ENCODE peak calls at places on chromosomes 12 and 14, in nine cellular contexts. H is coronary artery, C is BJ, O is AG10803, G is lower leg skin, D is RWPE1, Q is GM12865, S is epithelial cell of proximal tubule, X is omental fat pad. U is an unnamed sample.

GRCh38 chr14:77097006-77097688 is 911 bp upstream of the CIPC start:
- DNase-seq in H (no peak), C (no peak), O (peak; percentile 27), G (no peak), D (no peak), Q (no peak), S (no peak), X (no peak), U (no peak)

GRCh38 chr12:101696477-101697196 is 803 bp upstream of the CHPT1 start:
- DNase-seq in H (no peak), C (no peak), O (peak; percentile 36), G (peak; percentile 66), D (peak; percentile 2), Q (no peak), S (no peak), X (no peak), U (no peak)

GRCh38 chr12:19048943-19049342 is 80.6 kb upstream of the PLEKHA5 start:
- DNase-seq in H (no peak), C (no peak), O (peak; percentile 19), G (no peak), D (no peak), Q (no peak), S (no peak), X (no peak), U (no peak)

GRCh38 chr14:77878783-77879182 is 78.9 kb downstream of the ADCK1 start:
- DNase-seq in H (no peak), C (no peak), O (no peak), G (no peak), D (no peak), Q (no peak), S (no peak), X (no peak), U (no peak)

GRCh38 chr14:89171168-89171567 is 245.9 kb downstream of the FOXN3 start:
- DNase-seq in H (no peak), C (no peak), O (peak; percentile 41), G (no peak), D (no peak), Q (no peak), S (no peak), X (no peak), U (no peak)

GRCh38 chr12:95342008-95342407 is 124.4 kb downstream of the VEZT start:
- DNase-seq in H (no peak), C (no peak), O (no peak), G (no peak), D (no peak), Q (no peak), S (no peak), X (no peak), U (no peak)

GRCh38 chr12:93020225-93020997 is 91.3 kb upstream of the EEA1 start:
- DNase-seq in H (no peak), C (no peak), O (no peak), G (no peak), D (no peak), Q (no peak), S (no peak), X (no peak), U (no peak)

GRCh38 chr12:117671734-117672133 is 297.1 kb downstream of the KSR2 start:
- DNase-seq in H (no peak), C (no peak), O (peak; percentile 48), G (no peak), D (peak; percentile 29), Q (peak; percentile 30), S (no peak), X (no peak), U (no peak)

GRCh38 chr12:124745891-124746570 is 117.6 kb downstream of the SCARB1 start:
- DNase-seq in H (peak; percentile 97), C (peak; percentile 83), O (peak; percentile 97), G (peak; percentile 91), D (peak; percentile 79), Q (no peak), S (no peak), X (peak; percentile 69), U (no peak)

GRCh38 chr14:104240426-104241157 is 102.2 kb downstream of the KIF26A start:
- DNase-seq in H (peak; percentile 38), C (no peak), O (no peak), G (no peak), D (no peak), Q (peak; percentile 4), S (no peak), X (no peak), U (peak; percentile 50)

GRCh38 chr14:95884377-95884776 is 7.7 kb downstream of the TUNAR start:
- DNase-seq in H (no peak), C (no peak), O (no peak), G (no peak), D (no peak), Q (no peak), S (no peak), X (no peak), U (no peak)

GRCh38 chr12:122486805-122487426 is 13.8 kb downstream of the ZCCHC8 start:
- DNase-seq in H (no peak), C (no peak), O (no peak), G (no peak), D (no peak), Q (no peak), S (no peak), X (no peak), U (no peak)

GRCh38 chr14:59852350-59852749 is 18.2 kb downstream of the RTN1 start:
- DNase-seq in H (no peak), C (no peak), O (no peak), G (no peak), D (no peak), Q (no peak), S (no peak), X (no peak), U (no peak)

GRCh38 chr12:5177096-5177495 is 133.4 kb downstream of the KCNA5 start:
- DNase-seq in H (no peak), C (no peak), O (no peak), G (no peak), D (no peak), Q (no peak), S (no peak), X (no peak), U (no peak)

GRCh38 chr14:80714489-80714888 is 227.0 kb downstream of the CEP128 start:
- DNase-seq in H (no peak), C (no peak), O (no peak), G (no peak), D (no peak), Q (no peak), S (no peak), X (no peak), U (no peak)

GRCh38 chr12:49543914-49544815 is 5.3 kb downstream of the KCNH3 start:
- DNase-seq in H (no peak), C (no peak), O (no peak), G (no peak), D (no peak), Q (no peak), S (no peak), X (no peak), U (no peak)
- TF ChIP-seq CTCF in H (no peak), C (no peak), O (no peak), G (no peak), D (no peak), Q (no peak), S (no peak), X (no peak), U (no peak)

GRCh38 chr12:53090105-53090504 is 7.4 kb upstream of the IGFBP6 start:
- DNase-seq in H (no peak), C (no peak), O (no peak), G (no peak), D (no peak), Q (no peak), S (no peak), X (no peak), U (no peak)
- TF ChIP-seq CTCF in H (no peak), C (no peak), O (no peak), G (no peak), D (no peak), Q (no peak), S (no peak), X (no peak), U (no peak)

DNA sequence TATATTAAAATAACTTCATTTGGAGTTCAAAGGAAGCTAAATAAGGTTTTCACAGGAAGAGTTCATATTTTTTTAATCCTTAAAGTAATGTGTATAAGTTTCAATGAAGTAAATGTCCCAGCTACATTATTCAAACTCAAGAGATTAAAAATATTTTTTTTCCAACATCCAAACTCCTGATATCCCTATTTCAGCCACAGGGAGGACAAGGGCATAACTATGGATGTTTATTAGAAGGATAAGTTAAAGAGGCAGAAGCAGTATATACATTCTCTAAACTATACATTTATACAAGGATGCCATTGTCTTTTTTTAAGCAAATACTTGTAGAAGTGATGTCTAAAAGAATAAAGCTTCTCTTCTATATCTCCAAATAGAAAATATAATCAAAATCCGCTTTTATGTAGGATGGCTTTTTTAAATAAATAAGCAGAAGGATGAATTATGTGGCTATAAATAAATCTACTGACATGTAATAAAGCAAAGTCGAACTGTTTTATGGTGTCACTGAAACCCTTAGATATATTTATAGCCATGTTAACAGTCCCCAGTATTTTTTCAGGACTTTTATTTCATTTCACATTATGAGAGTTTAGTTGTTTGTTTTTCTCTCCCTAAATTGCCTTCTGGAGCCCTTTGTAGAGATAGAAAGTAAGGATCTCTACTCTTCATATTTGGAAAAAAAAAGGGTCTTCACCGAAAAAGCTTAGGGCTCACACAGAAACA is 936.5 kb downstream of the DIO2 start:
- DNase-seq in H (no peak), C (no peak), O (no peak), G (no peak), D (no peak), Q (no peak), S (no peak), X (no peak), U (no peak)
- TF ChIP-seq CTCF in H (no peak), C (peak; percentile 19), O (peak; percentile 8), G (no peak), D (no peak), Q (no peak), S (no peak), X (no peak), U (no peak)

GRCh38 chr12:46945591-46945990 is 119.8 kb upstream of the SLC38A4 start:
- DNase-seq in H (no peak), C (no peak), O (no peak), G (no peak), D (no peak), Q (no peak), S (no peak), X (no peak), U (no peak)

GRCh38 chr12:46944771-46945170 is 119.0 kb upstream of the SLC38A4 start:
- DNase-seq in H (no peak), C (no peak), O (no peak), G (no peak), D (no peak), Q (no peak), S (no peak), X (no peak), U (no peak)

GRCh38 chr12:46942579-46942978 is 116.8 kb upstream of the SLC38A4 start:
- DNase-seq in H (no peak), C (no peak), O (peak; percentile 86), G (no peak), D (peak; percentile 59), Q (no peak), S (no peak), X (no peak), U (no peak)

GRCh38 chr12:46946137-46946536 is 120.3 kb upstream of the SLC38A4 start:
- DNase-seq in H (no peak), C (no peak), O (peak; percentile 58), G (no peak), D (no peak), Q (no peak), S (no peak), X (no peak), U (no peak)

DNA sequence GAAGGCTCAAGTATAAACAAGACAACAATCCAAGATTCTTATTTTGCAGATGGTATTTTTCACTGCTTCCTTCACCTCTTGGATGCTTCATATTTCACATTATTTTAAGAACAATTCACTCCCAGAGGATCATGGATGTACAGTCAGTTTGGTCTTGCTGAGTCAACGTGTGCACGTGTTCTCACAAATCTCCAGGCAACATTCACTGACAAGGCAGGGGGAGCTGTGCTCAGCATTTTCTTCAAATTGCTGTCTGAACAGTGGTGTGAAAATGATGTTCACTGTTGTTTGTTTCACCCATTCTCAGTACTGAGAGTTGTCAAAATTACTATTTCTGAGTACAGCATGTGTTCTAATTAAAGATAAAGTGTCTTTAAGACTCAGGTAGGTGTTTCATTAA is 118.3 kb upstream of the SLC38A4 start:
- DNase-seq in H (no peak), C (no peak), O (peak; percentile 74), G (no peak), D (peak; percentile 34), Q (no peak), S (no peak), X (no peak), U (no peak)
- TF ChIP-seq CTCF in H (no peak), C (peak; percentile 38), O (peak; percentile 49), G (no peak), D (no peak), Q (no peak), S (peak; percentile 52), X (no peak), U (no peak)